ENCODE peak calls at places on chromosomes 16 and 17, in ten cellular contexts. T, J, K, V, N, A, M, S, U and I are unnamed samples.

GRCh38 chr17:61478026-61478789 is 26.0 kb downstream of the TBX4 start:
- DNase-seq in J (no peak), K (no peak), U (no peak), V (no peak), N (no peak), T (no peak), A (no peak), S (no peak), M (no peak), I (no peak)

GRCh38 chr17:82287849-82288601 is 14.5 kb upstream of the CSNK1D start:
- DNase-seq in S (no peak), T (no peak), N (no peak), A (no peak), U (no peak), V (peak; percentile 83), J (peak; percentile 59), K (no peak), M (no peak), I (no peak)

GRCh38 chr16:63230383-63230782 is 1194.1 kb upstream of the CDH8 start:
- DNase-seq in M (no peak), K (no peak), S (no peak), T (no peak), V (no peak), U (no peak), A (no peak), J (no peak), N (no peak), I (no peak)

GRCh38 chr16:4134434-4134833 is 18.2 kb upstream of the ADCY9 start:
- DNase-seq in K (no peak), T (no peak), S (no peak), V (no peak), N (no peak), A (no peak), M (no peak), J (no peak), U (no peak), I (no peak)

GRCh38 chr16:17339764-17340541 is 130.8 kb downstream of the XYLT1 start:
- DNase-seq in V (no peak), A (no peak), K (no peak), J (no peak), U (no peak), M (peak; percentile 33), S (peak; percentile 30), N (no peak), T (no peak), I (no peak)

GRCh38 chr17:43530303-43531081 is 15.6 kb downstream of the ETV4 start:
- DNase-seq in J (no peak), N (no peak), M (peak; percentile 39), S (peak; percentile 20), U (peak; percentile 95), A (peak; percentile 99), K (no peak), V (peak; percentile 63), T (no peak), I (no peak)

GRCh38 chr17:82205720-82206508 is 6.7 kb downstream of the CCDC57 start:
- DNase-seq in S (peak; percentile 98), J (peak; percentile 90), T (no peak), N (peak; percentile 58), M (peak; percentile 97), A (peak; percentile 60), K (peak; percentile 70), V (peak; percentile 85), U (peak; percentile 92), I (no peak)

GRCh38 chr16:3046506-3047386 is at the start of gene MMP25:
- DNase-seq in V (no peak), T (no peak), S (no peak), K (no peak), N (no peak), A (no peak), M (no peak), U (no peak), J (no peak), I (no peak)

GRCh38 chr16:9251026-9251425 is 159.6 kb downstream of the HAPSTR1 start:
- DNase-seq in S (no peak), M (no peak), N (no peak), T (no peak), A (no peak), J (no peak), K (no peak), U (peak; percentile 62), V (no peak), I (no peak)

GRCh38 chr17:30232015-30232821 is 3.3 kb downstream of the SLC6A4 start:
- DNase-seq in T (no peak), S (no peak), U (no peak), N (no peak), M (no peak), A (no peak), K (no peak), V (no peak), J (no peak), I (peak; percentile 24)

GRCh38 chr17:79991924-79992656 is 43.6 kb downstream of the TBC1D16 start:
- DNase-seq in J (no peak), N (no peak), U (no peak), A (no peak), V (peak; percentile 57), T (no peak), M (no peak), K (no peak), S (no peak), I (no peak)

GRCh38 chr16:31149332-31149731 is 534 bp downstream of the PRSS36 start:
- DNase-seq in N (no peak), S (no peak), A (no peak), M (no peak), T (no peak), U (no peak), V (no peak), K (no peak), J (no peak), I (no peak)

GRCh38 chr16:70803354-70803753 is 2.4 kb upstream of the VAC14 start:
- DNase-seq in N (no peak), S (no peak), V (no peak), T (no peak), J (peak; percentile 44), M (no peak), K (no peak), A (no peak), U (no peak), I (no peak)

GRCh38 chr17:59002848-59003247 is 103.8 kb downstream of the TRIM37 start:
- DNase-seq in J (no peak), A (no peak), K (no peak), S (peak; percentile 9), M (no peak), U (no peak), N (no peak), T (no peak), V (no peak), I (no peak)

GRCh38 chr16:85902366-85903155 is 3.6 kb downstream of the IRF8 start:
- DNase-seq in T (peak; percentile 31), N (no peak), S (no peak), A (no peak), J (no peak), U (peak; percentile 53), K (peak; percentile 66), M (no peak), V (no peak), I (no peak)

GRCh38 chr17:61997649-61998048 is 67.4 kb downstream of the MED13 start:
- DNase-seq in J (no peak), V (no peak), M (no peak), S (peak; percentile 55), T (no peak), A (no peak), U (no peak), K (no peak), N (no peak), I (no peak)

GRCh38 chr17:44559288-44560249 is 2.3 kb downstream of the FZD2 start:
- DNase-seq in S (no peak), J (no peak), M (no peak), T (no peak), K (no peak), N (no peak), U (no peak), V (no peak), A (no peak), I (no peak)

GRCh38 chr17:17551361-17551760 is 40.1 kb downstream of the PEMT start:
- DNase-seq in A (no peak), U (peak; percentile 97), K (no peak), S (no peak), M (no peak), J (peak; percentile 79), N (no peak), T (no peak), V (peak; percentile 80), I (no peak)

GRCh38 chr17:2975469-2975958 is 87.9 kb downstream of the OR1D5 start:
- DNase-seq in N (no peak), U (peak; percentile 62), M (peak; percentile 66), J (no peak), S (peak; percentile 79), A (no peak), T (no peak), V (no peak), K (no peak), I (peak; percentile 71)

GRCh38 chr17:68422821-68423220 is 34.5 kb downstream of the WIPI1 start:
- DNase-seq in V (no peak), J (no peak), U (no peak), K (no peak), N (no peak), S (no peak), A (no peak), M (no peak), T (no peak), I (no peak)

GRCh38 chr17:5819921-5820685 is 235.8 kb upstream of the NLRP1 start:
- DNase-seq in J (no peak), S (no peak), V (no peak), K (no peak), N (no peak), U (no peak), T (no peak), A (no peak), M (no peak), I (no peak)

GRCh38 chr17:69246726-69247375 is 18.2 kb upstream of the ABCA10 start:
- DNase-seq in N (peak; percentile 55), M (no peak), T (no peak), A (peak; percentile 4), S (peak; percentile 24), J (peak; percentile 74), K (no peak), U (no peak), V (no peak), I (no peak)

GRCh38 chr17:10226930-10227695 is 28.7 kb upstream of the GAS7 start:
- DNase-seq in U (peak; percentile 90), J (peak; percentile 45), N (peak; percentile 27), S (no peak), M (no peak), V (peak; percentile 58), A (peak; percentile 47), T (peak; percentile 17), K (peak; percentile 54), I (no peak)

GRCh38 chr16:48511071-48511540 is 98.9 kb downstream of the N4BP1 start:
- DNase-seq in K (no peak), J (no peak), T (no peak), A (no peak), S (peak; percentile 96), V (no peak), M (peak; percentile 100), U (peak; percentile 80), N (no peak), I (peak; percentile 78)

GRCh38 chr16:80948886-80949502 is 57.7 kb downstream of the CMC2 start:
- DNase-seq in A (no peak), K (peak; percentile 3), S (no peak), T (no peak), M (no peak), V (peak; percentile 58), N (peak; percentile 42), U (peak; percentile 67), J (peak; percentile 67), I (no peak)

GRCh38 chr17:61294777-61295176 is 104.9 kb upstream of the TBX2 start:
- DNase-seq in A (no peak), S (peak; percentile 48), N (no peak), J (no peak), V (no peak), K (no peak), M (peak; percentile 25), T (no peak), U (peak; percentile 78), I (no peak)

GRCh38 chr17:36213695-36214094 is 2.8 kb downstream of the CCL4L2 start:
- DNase-seq in N (no peak), V (no peak), U (no peak), J (no peak), K (no peak), T (no peak), A (no peak), S (no peak), M (no peak), I (no peak)

GRCh38 chr16:2827831-2828520 is 2.1 kb upstream of the ZG16B start:
- DNase-seq in U (no peak), K (no peak), A (no peak), M (no peak), S (no peak), V (no peak), T (no peak), N (no peak), J (no peak), I (no peak)